ENCODE peak calls at places on chromosomes 4 and X, in ten cellular contexts. One of them, this sample, is unnamed.

GRCh38 chrX:100829730-100830129 is 9.5 kb downstream of the CSTF2 start:
- DNase-seq in midbrain: no peak
- DNase-seq in activated T-cell treated with anti-CD3 and anti-CD28 coated beads, Interleukin-2, amount 50 U/mL, for 72 hours: peak
- DNase-seq in type B pancreatic cell: no peak
- DNase-seq in iPS-NIHi11: no peak
- DNase-seq in D341Med: no peak
- DNase-seq in psoas muscle: no peak
- DNase-seq in left ventricle myocardium inferior: no peak
- DNase-seq in GM20000: peak
- DNase-seq in H54: peak
- DNase-seq in this sample: no peak

GRCh38 chrX:18873189-18873791 is 110.6 kb downstream of the PHKA2 start:
- DNase-seq in midbrain: no peak
- DNase-seq in activated T-cell treated with anti-CD3 and anti-CD28 coated beads, Interleukin-2, amount 50 U/mL, for 72 hours: no peak
- DNase-seq in type B pancreatic cell: no peak
- DNase-seq in iPS-NIHi11: no peak
- DNase-seq in D341Med: no peak
- DNase-seq in psoas muscle: peak
- DNase-seq in left ventricle myocardium inferior: no peak
- DNase-seq in GM20000: no peak
- DNase-seq in H54: peak
- DNase-seq in this sample: peak

GRCh38 chrX:53001958-53002357 is 43.6 kb upstream of the FAM156A start:
- DNase-seq in midbrain: no peak
- DNase-seq in activated T-cell treated with anti-CD3 and anti-CD28 coated beads, Interleukin-2, amount 50 U/mL, for 72 hours: no peak
- DNase-seq in type B pancreatic cell: peak
- DNase-seq in iPS-NIHi11: no peak
- DNase-seq in D341Med: no peak
- DNase-seq in psoas muscle: no peak
- DNase-seq in left ventricle myocardium inferior: no peak
- DNase-seq in GM20000: no peak
- DNase-seq in H54: no peak
- DNase-seq in this sample: no peak

GRCh38 chr4:23040539-23040938 is 347.8 kb downstream of the GBA3 start:
- DNase-seq in midbrain: no peak
- DNase-seq in activated T-cell treated with anti-CD3 and anti-CD28 coated beads, Interleukin-2, amount 50 U/mL, for 72 hours: no peak
- DNase-seq in type B pancreatic cell: no peak
- DNase-seq in iPS-NIHi11: no peak
- DNase-seq in D341Med: no peak
- DNase-seq in psoas muscle: no peak
- DNase-seq in left ventricle myocardium inferior: no peak
- DNase-seq in GM20000: no peak
- DNase-seq in H54: no peak
- DNase-seq in this sample: no peak

GRCh38 chrX:11341274-11342256 is 48.4 kb downstream of the AMELX start:
- DNase-seq in midbrain: no peak
- DNase-seq in activated T-cell treated with anti-CD3 and anti-CD28 coated beads, Interleukin-2, amount 50 U/mL, for 72 hours: no peak
- DNase-seq in type B pancreatic cell: no peak
- DNase-seq in iPS-NIHi11: no peak
- DNase-seq in D341Med: no peak
- DNase-seq in psoas muscle: peak
- DNase-seq in left ventricle myocardium inferior: peak
- DNase-seq in GM20000: peak
- DNase-seq in H54: no peak
- DNase-seq in this sample: no peak

GRCh38 chr4:2940267-2941137 is 22.7 kb downstream of the NOP14 start:
- DNase-seq in midbrain: no peak
- DNase-seq in activated T-cell treated with anti-CD3 and anti-CD28 coated beads, Interleukin-2, amount 50 U/mL, for 72 hours: no peak
- DNase-seq in type B pancreatic cell: peak
- DNase-seq in iPS-NIHi11: peak
- DNase-seq in D341Med: peak
- DNase-seq in psoas muscle: peak
- DNase-seq in left ventricle myocardium inferior: no peak
- DNase-seq in GM20000: no peak
- DNase-seq in H54: no peak
- DNase-seq in this sample: no peak

GRCh38 chrX:152926279-152926678 is 28.4 kb downstream of the ZNF185 start:
- DNase-seq in midbrain: peak
- DNase-seq in activated T-cell treated with anti-CD3 and anti-CD28 coated beads, Interleukin-2, amount 50 U/mL, for 72 hours: peak
- DNase-seq in type B pancreatic cell: no peak
- DNase-seq in iPS-NIHi11: peak
- DNase-seq in D341Med: peak
- DNase-seq in psoas muscle: no peak
- DNase-seq in left ventricle myocardium inferior: no peak
- DNase-seq in GM20000: peak
- DNase-seq in H54: peak
- DNase-seq in this sample: no peak

GRCh38 chrX:145190801-145191389 is 56.4 kb upstream of the SPANXN1 start:
- DNase-seq in midbrain: peak
- DNase-seq in activated T-cell treated with anti-CD3 and anti-CD28 coated beads, Interleukin-2, amount 50 U/mL, for 72 hours: no peak
- DNase-seq in type B pancreatic cell: no peak
- DNase-seq in iPS-NIHi11: no peak
- DNase-seq in D341Med: no peak
- DNase-seq in psoas muscle: no peak
- DNase-seq in left ventricle myocardium inferior: no peak
- DNase-seq in GM20000: no peak
- DNase-seq in H54: peak
- DNase-seq in this sample: no peak

GRCh38 chr4:121185960-121186359 is 21.8 kb upstream of the TNIP3 start:
- DNase-seq in midbrain: no peak
- DNase-seq in activated T-cell treated with anti-CD3 and anti-CD28 coated beads, Interleukin-2, amount 50 U/mL, for 72 hours: no peak
- DNase-seq in type B pancreatic cell: no peak
- DNase-seq in iPS-NIHi11: no peak
- DNase-seq in D341Med: no peak
- DNase-seq in psoas muscle: no peak
- DNase-seq in left ventricle myocardium inferior: no peak
- DNase-seq in GM20000: no peak
- DNase-seq in H54: no peak
- DNase-seq in this sample: no peak

GRCh38 chr4:1408418-1408817 is 2.2 kb upstream of the NKX1-1 start:
- DNase-seq in midbrain: no peak
- DNase-seq in activated T-cell treated with anti-CD3 and anti-CD28 coated beads, Interleukin-2, amount 50 U/mL, for 72 hours: no peak
- DNase-seq in type B pancreatic cell: no peak
- DNase-seq in iPS-NIHi11: peak
- DNase-seq in D341Med: peak
- DNase-seq in psoas muscle: peak
- DNase-seq in left ventricle myocardium inferior: no peak
- DNase-seq in GM20000: peak
- DNase-seq in H54: no peak
- DNase-seq in this sample: no peak

GRCh38 chr4:184382189-184382846 is 92.0 kb downstream of the IRF2 start:
- DNase-seq in midbrain: no peak
- DNase-seq in activated T-cell treated with anti-CD3 and anti-CD28 coated beads, Interleukin-2, amount 50 U/mL, for 72 hours: no peak
- DNase-seq in type B pancreatic cell: no peak
- DNase-seq in iPS-NIHi11: no peak
- DNase-seq in D341Med: no peak
- DNase-seq in psoas muscle: no peak
- DNase-seq in left ventricle myocardium inferior: no peak
- DNase-seq in GM20000: peak
- DNase-seq in H54: no peak
- DNase-seq in this sample: no peak

GRCh38 chr4:41346306-41347061 is 89.8 kb downstream of the UCHL1 start:
- DNase-seq in midbrain: no peak
- DNase-seq in activated T-cell treated with anti-CD3 and anti-CD28 coated beads, Interleukin-2, amount 50 U/mL, for 72 hours: no peak
- DNase-seq in type B pancreatic cell: no peak
- DNase-seq in iPS-NIHi11: peak
- DNase-seq in D341Med: no peak
- DNase-seq in psoas muscle: no peak
- DNase-seq in left ventricle myocardium inferior: no peak
- DNase-seq in GM20000: no peak
- DNase-seq in H54: no peak
- DNase-seq in this sample: no peak

GRCh38 chrX:63686878-63687714 is 97.9 kb downstream of the ARHGEF9 start:
- DNase-seq in midbrain: no peak
- DNase-seq in activated T-cell treated with anti-CD3 and anti-CD28 coated beads, Interleukin-2, amount 50 U/mL, for 72 hours: peak
- DNase-seq in type B pancreatic cell: no peak
- DNase-seq in iPS-NIHi11: peak
- DNase-seq in D341Med: peak
- DNase-seq in psoas muscle: no peak
- DNase-seq in left ventricle myocardium inferior: no peak
- DNase-seq in GM20000: peak
- DNase-seq in H54: peak
- DNase-seq in this sample: no peak

GRCh38 chr4:6071191-6071958 is 53.1 kb upstream of the C4orf50 start:
- DNase-seq in midbrain: no peak
- DNase-seq in activated T-cell treated with anti-CD3 and anti-CD28 coated beads, Interleukin-2, amount 50 U/mL, for 72 hours: no peak
- DNase-seq in type B pancreatic cell: no peak
- DNase-seq in iPS-NIHi11: peak
- DNase-seq in D341Med: no peak
- DNase-seq in psoas muscle: no peak
- DNase-seq in left ventricle myocardium inferior: no peak
- DNase-seq in GM20000: no peak
- DNase-seq in H54: no peak
- DNase-seq in this sample: no peak

GRCh38 chr4:6772223-6772928 is 10.2 kb upstream of the KIAA0232 start:
- DNase-seq in midbrain: no peak
- DNase-seq in activated T-cell treated with anti-CD3 and anti-CD28 coated beads, Interleukin-2, amount 50 U/mL, for 72 hours: no peak
- DNase-seq in type B pancreatic cell: no peak
- DNase-seq in iPS-NIHi11: no peak
- DNase-seq in D341Med: no peak
- DNase-seq in psoas muscle: peak
- DNase-seq in left ventricle myocardium inferior: no peak
- DNase-seq in GM20000: no peak
- DNase-seq in H54: peak
- DNase-seq in this sample: no peak

GRCh38 chr4:157075811-157076577 is at the start of gene GLRB:
- DNase-seq in midbrain: peak
- DNase-seq in activated T-cell treated with anti-CD3 and anti-CD28 coated beads, Interleukin-2, amount 50 U/mL, for 72 hours: no peak
- DNase-seq in type B pancreatic cell: peak
- DNase-seq in iPS-NIHi11: peak
- DNase-seq in D341Med: peak
- DNase-seq in psoas muscle: peak
- DNase-seq in left ventricle myocardium inferior: peak
- DNase-seq in GM20000: peak
- DNase-seq in H54: peak
- DNase-seq in this sample: no peak

GRCh38 chrX:108022491-108023089 is 22.3 kb upstream of the VSIG1 start:
- DNase-seq in midbrain: no peak
- DNase-seq in activated T-cell treated with anti-CD3 and anti-CD28 coated beads, Interleukin-2, amount 50 U/mL, for 72 hours: peak
- DNase-seq in type B pancreatic cell: no peak
- DNase-seq in iPS-NIHi11: no peak
- DNase-seq in D341Med: no peak
- DNase-seq in psoas muscle: no peak
- DNase-seq in left ventricle myocardium inferior: no peak
- DNase-seq in GM20000: no peak
- DNase-seq in H54: no peak
- DNase-seq in this sample: no peak

GRCh38 chrX:129600981-129601424 is 53.8 kb downstream of the APLN start:
- DNase-seq in midbrain: peak
- DNase-seq in activated T-cell treated with anti-CD3 and anti-CD28 coated beads, Interleukin-2, amount 50 U/mL, for 72 hours: no peak
- DNase-seq in type B pancreatic cell: no peak
- DNase-seq in iPS-NIHi11: peak
- DNase-seq in D341Med: peak
- DNase-seq in psoas muscle: no peak
- DNase-seq in left ventricle myocardium inferior: no peak
- DNase-seq in GM20000: peak
- DNase-seq in H54: no peak
- DNase-seq in this sample: no peak

GRCh38 chr4:148415500-148415899 is 26.7 kb downstream of the NR3C2 start:
- DNase-seq in midbrain: peak
- DNase-seq in activated T-cell treated with anti-CD3 and anti-CD28 coated beads, Interleukin-2, amount 50 U/mL, for 72 hours: no peak
- DNase-seq in type B pancreatic cell: no peak
- DNase-seq in iPS-NIHi11: no peak
- DNase-seq in D341Med: no peak
- DNase-seq in psoas muscle: no peak
- DNase-seq in left ventricle myocardium inferior: no peak
- DNase-seq in GM20000: no peak
- DNase-seq in H54: no peak
- DNase-seq in this sample: no peak

GRCh38 chr4:155962697-155963096 is 9.0 kb upstream of the CTSO start:
- DNase-seq in midbrain: no peak
- DNase-seq in activated T-cell treated with anti-CD3 and anti-CD28 coated beads, Interleukin-2, amount 50 U/mL, for 72 hours: no peak
- DNase-seq in type B pancreatic cell: no peak
- DNase-seq in iPS-NIHi11: no peak
- DNase-seq in D341Med: no peak
- DNase-seq in psoas muscle: no peak
- DNase-seq in left ventricle myocardium inferior: no peak
- DNase-seq in GM20000: no peak
- DNase-seq in H54: no peak
- DNase-seq in this sample: no peak

GRCh38 chr4:88211473-88212252 is 53.2 kb upstream of the ABCG2 start:
- DNase-seq in midbrain: peak
- DNase-seq in activated T-cell treated with anti-CD3 and anti-CD28 coated beads, Interleukin-2, amount 50 U/mL, for 72 hours: peak
- DNase-seq in type B pancreatic cell: no peak
- DNase-seq in iPS-NIHi11: peak
- DNase-seq in D341Med: no peak
- DNase-seq in psoas muscle: no peak
- DNase-seq in left ventricle myocardium inferior: no peak
- DNase-seq in GM20000: peak
- DNase-seq in H54: no peak
- DNase-seq in this sample: no peak

GRCh38 chr4:128810871-128811570 is 1.5 kb downstream of the JADE1 start:
- DNase-seq in midbrain: peak
- DNase-seq in activated T-cell treated with anti-CD3 and anti-CD28 coated beads, Interleukin-2, amount 50 U/mL, for 72 hours: peak
- DNase-seq in type B pancreatic cell: peak
- DNase-seq in iPS-NIHi11: peak
- DNase-seq in D341Med: peak
- DNase-seq in psoas muscle: peak
- DNase-seq in left ventricle myocardium inferior: peak
- DNase-seq in GM20000: peak
- DNase-seq in H54: peak
- DNase-seq in this sample: peak

GRCh38 chrX:108177321-108177990 is 85.9 kb downstream of the ATG4A start:
- DNase-seq in midbrain: peak
- DNase-seq in activated T-cell treated with anti-CD3 and anti-CD28 coated beads, Interleukin-2, amount 50 U/mL, for 72 hours: no peak
- DNase-seq in type B pancreatic cell: no peak
- DNase-seq in iPS-NIHi11: peak
- DNase-seq in D341Med: no peak
- DNase-seq in psoas muscle: no peak
- DNase-seq in left ventricle myocardium inferior: no peak
- DNase-seq in GM20000: no peak
- DNase-seq in H54: no peak
- DNase-seq in this sample: no peak

GRCh38 chr4:1406416-1406945 is at the start of gene NKX1-1:
- DNase-seq in midbrain: no peak
- DNase-seq in activated T-cell treated with anti-CD3 and anti-CD28 coated beads, Interleukin-2, amount 50 U/mL, for 72 hours: no peak
- DNase-seq in type B pancreatic cell: no peak
- DNase-seq in iPS-NIHi11: peak
- DNase-seq in D341Med: peak
- DNase-seq in psoas muscle: no peak
- DNase-seq in left ventricle myocardium inferior: no peak
- DNase-seq in GM20000: peak
- DNase-seq in H54: no peak
- DNase-seq in this sample: no peak

GRCh38 chr4:118883861-118884260 is 4.8 kb upstream of the SYNPO2 start:
- DNase-seq in midbrain: no peak
- DNase-seq in activated T-cell treated with anti-CD3 and anti-CD28 coated beads, Interleukin-2, amount 50 U/mL, for 72 hours: no peak
- DNase-seq in type B pancreatic cell: no peak
- DNase-seq in iPS-NIHi11: no peak
- DNase-seq in D341Med: no peak
- DNase-seq in psoas muscle: no peak
- DNase-seq in left ventricle myocardium inferior: no peak
- DNase-seq in GM20000: no peak
- DNase-seq in H54: no peak
- DNase-seq in this sample: no peak

GRCh38 chrX:54920610-54921426 is at the start of gene TRO:
- DNase-seq in midbrain: no peak
- DNase-seq in activated T-cell treated with anti-CD3 and anti-CD28 coated beads, Interleukin-2, amount 50 U/mL, for 72 hours: peak
- DNase-seq in type B pancreatic cell: no peak
- DNase-seq in iPS-NIHi11: peak
- DNase-seq in D341Med: peak
- DNase-seq in psoas muscle: no peak
- DNase-seq in left ventricle myocardium inferior: no peak
- DNase-seq in GM20000: no peak
- DNase-seq in H54: no peak
- DNase-seq in this sample: no peak

GRCh38 chr4:2257361-2258001 is 4.4 kb downstream of the MXD4 start:
- DNase-seq in midbrain: peak
- DNase-seq in activated T-cell treated with anti-CD3 and anti-CD28 coated beads, Interleukin-2, amount 50 U/mL, for 72 hours: no peak
- DNase-seq in type B pancreatic cell: no peak
- DNase-seq in iPS-NIHi11: peak
- DNase-seq in D341Med: peak
- DNase-seq in psoas muscle: peak
- DNase-seq in left ventricle myocardium inferior: peak
- DNase-seq in GM20000: no peak
- DNase-seq in H54: no peak
- DNase-seq in this sample: no peak

GRCh38 chr4:90841676-90842075 is 714.5 kb downstream of the CCSER1 start:
- DNase-seq in midbrain: no peak
- DNase-seq in activated T-cell treated with anti-CD3 and anti-CD28 coated beads, Interleukin-2, amount 50 U/mL, for 72 hours: no peak
- DNase-seq in type B pancreatic cell: no peak
- DNase-seq in iPS-NIHi11: no peak
- DNase-seq in D341Med: no peak
- DNase-seq in psoas muscle: no peak
- DNase-seq in left ventricle myocardium inferior: no peak
- DNase-seq in GM20000: no peak
- DNase-seq in H54: no peak
- DNase-seq in this sample: no peak

This sample was measured in NCI-H1417 treated with DMSO at 0.1 percent for 48 hours.